ENCODE peak calls at places on chromosomes 3 and 15, in nine cellular contexts. B, F, M, Z, W, V, O, C and I are unnamed samples.

GRCh38 chr3:196237203-196237602 is 20.9 kb downstream of the SLC51A start:
- DNase-seq in B (no peak), F (no peak), M (no peak), Z (no peak), W (no peak), V (no peak), O (no peak), C (no peak), I (no peak)

GRCh38 chr3:159607856-159608255 is 380.8 kb upstream of the IL12A start:
- DNase-seq in B (no peak), F (no peak), M (no peak), Z (no peak), W (no peak), V (no peak), O (no peak), C (no peak), I (no peak)

GRCh38 chr3:98741121-98741716 is 21.9 kb upstream of the ST3GAL6 start:
- DNase-seq in B (no peak), F (no peak), M (no peak), Z (no peak), W (peak; percentile 70), V (no peak), O (no peak), C (no peak), I (no peak)

GRCh38 chr3:17811633-17812032 is 69.2 kb upstream of the TBC1D5 start:
- DNase-seq in B (no peak), F (no peak), M (no peak), Z (no peak), W (peak; percentile 7), V (no peak), O (no peak), C (no peak), I (no peak)

GRCh38 chr15:64651573-64652260 is 123.7 kb downstream of the RBPMS2 start:
- DNase-seq in B (no peak), F (no peak), M (no peak), Z (no peak), W (peak; percentile 33), V (no peak), O (peak; percentile 19), C (no peak), I (no peak)

GRCh38 chr3:32872487-32873382 is 54.9 kb downstream of the TRIM71 start:
- DNase-seq in B (no peak), F (peak; percentile 30), M (no peak), Z (no peak), W (no peak), V (no peak), O (peak; percentile 14), C (no peak), I (peak; percentile 22)

GRCh38 chr15:89119489-89120478 is 31.5 kb downstream of the ABHD2 start:
- DNase-seq in B (no peak), F (no peak), M (no peak), Z (no peak), W (peak; percentile 69), V (no peak), O (peak; percentile 51), C (peak; percentile 52), I (no peak)

GRCh38 chr15:52337198-52337853 is 41.7 kb upstream of the MYO5C start:
- DNase-seq in B (no peak), F (no peak), M (no peak), Z (no peak), W (peak; percentile 77), V (no peak), O (no peak), C (no peak), I (no peak)

GRCh38 chr3:115581347-115582135 is 41.8 kb upstream of the GAP43 start:
- DNase-seq in B (no peak), F (no peak), M (peak; percentile 9), Z (peak; percentile 3), W (peak; percentile 15), V (no peak), O (no peak), C (no peak), I (no peak)